ENCODE peak calls at places on chromosome 16, in five cellular contexts. One of them, this sample, is unnamed.

GRCh38 chr16:4888428-4889135 is 41.3 kb downstream of the UBN1 start:
- DNase-seq in frontal cortex: no peak
- DNase-seq in fibroblast of pulmonary artery: no peak
- DNase-seq in AML-193: no peak
- DNase-seq in erythroblast: no peak
- DNase-seq in this sample: no peak

GRCh38 chr16:27426423-27427408 is 24.7 kb downstream of the IL21R start:
- DNase-seq in frontal cortex: no peak
- DNase-seq in fibroblast of pulmonary artery: peak; percentile 86
- DNase-seq in AML-193: peak; percentile 68
- DNase-seq in erythroblast: no peak
- DNase-seq in this sample: peak; percentile 87

GRCh38 chr16:72561-73537 is at the start of gene RHBDF1:
- DNase-seq in frontal cortex: peak; percentile 79
- DNase-seq in fibroblast of pulmonary artery: peak; percentile 54
- DNase-seq in AML-193: no peak
- DNase-seq in erythroblast: peak; percentile 35
- DNase-seq in this sample: peak; percentile 89

GRCh38 chr16:25155553-25156460 is 44.3 kb downstream of the LCMT1 start:
- DNase-seq in frontal cortex: no peak
- DNase-seq in fibroblast of pulmonary artery: no peak
- DNase-seq in AML-193: no peak
- DNase-seq in erythroblast: no peak
- DNase-seq in this sample: no peak

GRCh38 chr16:4692460-4693295 is 684 bp upstream of the NUDT16L1 start:
- DNase-seq in frontal cortex: no peak
- DNase-seq in fibroblast of pulmonary artery: no peak
- DNase-seq in AML-193: peak; percentile 29
- DNase-seq in erythroblast: no peak
- DNase-seq in this sample: no peak

GRCh38 chr16:56667581-56668571 is at the start of gene MT1G:
- DNase-seq in frontal cortex: no peak
- DNase-seq in fibroblast of pulmonary artery: no peak
- DNase-seq in AML-193: no peak
- DNase-seq in erythroblast: peak; percentile 63
- DNase-seq in this sample: peak; percentile 35

GRCh38 chr16:73020409-73020884 is 27.5 kb downstream of the ZFHX3 start:
- DNase-seq in frontal cortex: no peak
- DNase-seq in fibroblast of pulmonary artery: peak; percentile 91
- DNase-seq in AML-193: no peak
- DNase-seq in erythroblast: peak; percentile 3
- DNase-seq in this sample: peak; percentile 86

GRCh38 chr16:17951273-17951845 is 385.2 kb downstream of the NPIPA8 start:
- DNase-seq in frontal cortex: no peak
- DNase-seq in fibroblast of pulmonary artery: no peak
- DNase-seq in AML-193: no peak
- DNase-seq in erythroblast: no peak
- DNase-seq in this sample: no peak

GRCh38 chr16:27401768-27402568 is at the start of gene IL21R:
- DNase-seq in frontal cortex: no peak
- DNase-seq in fibroblast of pulmonary artery: peak; percentile 45
- DNase-seq in AML-193: peak; percentile 38
- DNase-seq in erythroblast: no peak
- DNase-seq in this sample: peak; percentile 54

GRCh38 chr16:681746-682427 is 1.7 kb downstream of the STUB1 start:
- DNase-seq in frontal cortex: no peak
- DNase-seq in fibroblast of pulmonary artery: no peak
- DNase-seq in AML-193: no peak
- DNase-seq in erythroblast: peak; percentile 29
- DNase-seq in this sample: no peak

GRCh38 chr16:3274947-3275346 is 8.3 kb upstream of the ZNF263 start:
- DNase-seq in frontal cortex: no peak
- DNase-seq in fibroblast of pulmonary artery: no peak
- DNase-seq in AML-193: no peak
- DNase-seq in erythroblast: no peak
- DNase-seq in this sample: no peak

GRCh38 chr16:77689971-77690370 is 32.3 kb upstream of the NUDT7 start:
- DNase-seq in frontal cortex: no peak
- DNase-seq in fibroblast of pulmonary artery: no peak
- DNase-seq in AML-193: no peak
- DNase-seq in erythroblast: no peak
- DNase-seq in this sample: no peak

GRCh38 chr16:53433509-53433908 is 762 bp upstream of the RBL2 start:
- DNase-seq in frontal cortex: no peak
- DNase-seq in fibroblast of pulmonary artery: no peak
- DNase-seq in AML-193: no peak
- DNase-seq in erythroblast: no peak
- DNase-seq in this sample: no peak

GRCh38 chr16:72317378-72317777 is 145.4 kb upstream of the PMFBP1 start:
- DNase-seq in frontal cortex: no peak
- DNase-seq in fibroblast of pulmonary artery: peak; percentile 71
- DNase-seq in AML-193: no peak
- DNase-seq in erythroblast: no peak
- DNase-seq in this sample: peak; percentile 15

GRCh38 chr16:88524973-88525662 is 45.1 kb upstream of the ZC3H18 start:
- DNase-seq in frontal cortex: no peak
- DNase-seq in fibroblast of pulmonary artery: no peak
- DNase-seq in AML-193: no peak
- DNase-seq in erythroblast: no peak
- DNase-seq in this sample: no peak

GRCh38 chr16:23597003-23597756 is 1.1 kb upstream of the NDUFAB1 start:
- DNase-seq in frontal cortex: no peak
- DNase-seq in fibroblast of pulmonary artery: peak; percentile 18
- DNase-seq in AML-193: peak; percentile 22
- DNase-seq in erythroblast: peak; percentile 83
- DNase-seq in this sample: no peak

GRCh38 chr16:67939507-67940435 is 3.1 kb upstream of the PSMB10 start:
- DNase-seq in frontal cortex: no peak
- DNase-seq in fibroblast of pulmonary artery: no peak
- DNase-seq in AML-193: no peak
- DNase-seq in erythroblast: no peak
- DNase-seq in this sample: no peak

GRCh38 chr16:87550510-87550961 is 51.8 kb upstream of the JPH3 start:
- DNase-seq in frontal cortex: peak; percentile 59
- DNase-seq in fibroblast of pulmonary artery: no peak
- DNase-seq in AML-193: peak; percentile 1
- DNase-seq in erythroblast: peak; percentile 28
- DNase-seq in this sample: no peak

GRCh38 chr16:4053663-4054479 is 62.4 kb downstream of the ADCY9 start:
- DNase-seq in frontal cortex: no peak
- DNase-seq in fibroblast of pulmonary artery: peak; percentile 38
- DNase-seq in AML-193: peak; percentile 89
- DNase-seq in erythroblast: no peak
- DNase-seq in this sample: peak; percentile 75

GRCh38 chr16:89191033-89191900 is 9.1 kb downstream of the SLC22A31 start:
- DNase-seq in frontal cortex: no peak
- DNase-seq in fibroblast of pulmonary artery: no peak
- DNase-seq in AML-193: no peak
- DNase-seq in erythroblast: no peak
- DNase-seq in this sample: no peak

GRCh38 chr16:27430923-27431484 is 29.0 kb downstream of the IL21R start:
- DNase-seq in frontal cortex: no peak
- DNase-seq in fibroblast of pulmonary artery: peak; percentile 5
- DNase-seq in AML-193: no peak
- DNase-seq in erythroblast: peak; percentile 59
- DNase-seq in this sample: no peak

GRCh38 chr16:70804153-70804728 is 3.3 kb upstream of the VAC14 start:
- DNase-seq in frontal cortex: no peak
- DNase-seq in fibroblast of pulmonary artery: peak; percentile 94
- DNase-seq in AML-193: peak; percentile 60
- DNase-seq in erythroblast: no peak
- DNase-seq in this sample: peak; percentile 76

GRCh38 chr16:11677451-11677951 is 9.2 kb downstream of the SNN start:
- DNase-seq in frontal cortex: no peak
- DNase-seq in fibroblast of pulmonary artery: no peak
- DNase-seq in AML-193: no peak
- DNase-seq in erythroblast: no peak
- DNase-seq in this sample: peak; percentile 58

GRCh38 chr16:63877401-63877800 is 1244.5 kb downstream of the CDH11 start:
- DNase-seq in frontal cortex: no peak
- DNase-seq in fibroblast of pulmonary artery: no peak
- DNase-seq in AML-193: no peak
- DNase-seq in erythroblast: no peak
- DNase-seq in this sample: no peak

GRCh38 chr16:46947900-46948547 is 25.4 kb downstream of the DNAJA2 start:
- DNase-seq in frontal cortex: no peak
- DNase-seq in fibroblast of pulmonary artery: peak; percentile 67
- DNase-seq in AML-193: peak; percentile 67
- DNase-seq in erythroblast: peak; percentile 41
- DNase-seq in this sample: peak; percentile 38

GRCh38 chr16:89375021-89375420 is 115.3 kb downstream of the ANKRD11 start:
- DNase-seq in frontal cortex: no peak
- DNase-seq in fibroblast of pulmonary artery: no peak
- DNase-seq in AML-193: no peak
- DNase-seq in erythroblast: no peak
- DNase-seq in this sample: no peak

GRCh38 chr16:66459878-66460277 is 32.8 kb downstream of the BEAN1 start:
- DNase-seq in frontal cortex: no peak
- DNase-seq in fibroblast of pulmonary artery: no peak
- DNase-seq in AML-193: no peak
- DNase-seq in erythroblast: no peak
- DNase-seq in this sample: no peak

GRCh38 chr16:9128346-9129342 is 37.2 kb downstream of the HAPSTR1 start:
- DNase-seq in frontal cortex: no peak
- DNase-seq in fibroblast of pulmonary artery: no peak
- DNase-seq in AML-193: no peak
- DNase-seq in erythroblast: no peak
- DNase-seq in this sample: no peak

GRCh38 chr16:66408181-66409048 is 18.7 kb upstream of the BEAN1 start:
- DNase-seq in frontal cortex: no peak
- DNase-seq in fibroblast of pulmonary artery: peak; percentile 84
- DNase-seq in AML-193: peak; percentile 71
- DNase-seq in erythroblast: no peak
- DNase-seq in this sample: no peak

GRCh38 chr16:318628-319027 is 33.9 kb downstream of the AXIN1 start:
- DNase-seq in frontal cortex: no peak
- DNase-seq in fibroblast of pulmonary artery: no peak
- DNase-seq in AML-193: no peak
- DNase-seq in erythroblast: peak; percentile 33
- DNase-seq in this sample: no peak

GRCh38 chr16:2005646-2006045 is 4.0 kb downstream of the ZNF598 start:
- DNase-seq in frontal cortex: no peak
- DNase-seq in fibroblast of pulmonary artery: no peak
- DNase-seq in AML-193: no peak
- DNase-seq in erythroblast: no peak
- DNase-seq in this sample: no peak

GRCh38 chr16:51697454-51697853 is 546.4 kb upstream of the SALL1 start:
- DNase-seq in frontal cortex: no peak
- DNase-seq in fibroblast of pulmonary artery: no peak
- DNase-seq in AML-193: no peak
- DNase-seq in erythroblast: no peak
- DNase-seq in this sample: no peak

GRCh38 chr16:30010817-30011504 is at the start of gene DOC2A:
- DNase-seq in frontal cortex: no peak
- DNase-seq in fibroblast of pulmonary artery: no peak
- DNase-seq in AML-193: no peak
- DNase-seq in erythroblast: no peak
- DNase-seq in this sample: no peak

GRCh38 chr16:457732-458400 is 32.4 kb downstream of the RAB11FIP3 start:
- DNase-seq in frontal cortex: no peak
- DNase-seq in fibroblast of pulmonary artery: peak; percentile 61
- DNase-seq in AML-193: no peak
- DNase-seq in erythroblast: no peak
- DNase-seq in this sample: no peak

GRCh38 chr16:56389554-56389953 is 35.8 kb downstream of the AMFR start:
- DNase-seq in frontal cortex: no peak
- DNase-seq in fibroblast of pulmonary artery: peak; percentile 88
- DNase-seq in AML-193: no peak
- DNase-seq in erythroblast: no peak
- DNase-seq in this sample: peak; percentile 81

GRCh38 chr16:51155901-51156810 is 5.1 kb upstream of the SALL1 start:
- DNase-seq in frontal cortex: no peak
- DNase-seq in fibroblast of pulmonary artery: peak; percentile 25
- DNase-seq in AML-193: no peak
- DNase-seq in erythroblast: no peak
- DNase-seq in this sample: no peak

GRCh38 chr16:58399718-58400633 is 7.7 kb downstream of the GINS3 start:
- DNase-seq in frontal cortex: no peak
- DNase-seq in fibroblast of pulmonary artery: no peak
- DNase-seq in AML-193: no peak
- DNase-seq in erythroblast: no peak
- DNase-seq in this sample: no peak

GRCh38 chr16:67349172-67349571 is 22.6 kb downstream of the LRRC36 start:
- DNase-seq in frontal cortex: no peak
- DNase-seq in fibroblast of pulmonary artery: peak; percentile 41
- DNase-seq in AML-193: peak; percentile 58
- DNase-seq in erythroblast: peak; percentile 23
- DNase-seq in this sample: no peak

GRCh38 chr16:48590476-48590875 is 19.5 kb downstream of the N4BP1 start:
- DNase-seq in frontal cortex: no peak
- DNase-seq in fibroblast of pulmonary artery: no peak
- DNase-seq in AML-193: no peak
- DNase-seq in erythroblast: no peak
- DNase-seq in this sample: no peak